ENCODE peak calls at places on chromosomes 2 and 18, in nine cellular contexts. One of them, this sample, is unnamed.

GRCh38 chr2:151043484-151043883 is 218.2 kb downstream of the RBM43 start:
- DNase-seq in cardiac septum: no peak
- DNase-seq in HS-5: peak; percentile 43
- DNase-seq in mesendoderm: no peak
- DNase-seq in activated CD8-positive, alpha-beta memory T cell treated with anti-CD3 and anti-CD28 coated beads, Interleukin-2, amount 10 ng/mL, durations not matched to agents 7 days and 5 days: no peak
- DNase-seq in cardiac fibroblast: no peak
- DNase-seq in nucleus accumbens: no peak
- DNase-seq in pons: no peak
- DNase-seq in GM20000: no peak
- DNase-seq in this sample: no peak

GRCh38 chr2:218169757-218170546 is 3.2 kb upstream of the CXCR1 start:
- DNase-seq in activated CD8-positive, alpha-beta memory T cell treated with anti-CD3 and anti-CD28 coated beads, Interleukin-2, amount 10 ng/mL, durations not matched to agents 7 days and 5 days: no peak
- DNase-seq in cardiac septum: no peak
- DNase-seq in GM20000: no peak
- DNase-seq in mesendoderm: no peak
- DNase-seq in pons: no peak
- DNase-seq in HS-5: peak; percentile 3
- DNase-seq in nucleus accumbens: no peak
- DNase-seq in cardiac fibroblast: no peak
- DNase-seq in this sample: no peak

GRCh38 chr2:112166801-112167499 is 28.8 kb downstream of the FBLN7 start:
- DNase-seq in cardiac septum: no peak
- DNase-seq in HS-5: no peak
- DNase-seq in nucleus accumbens: no peak
- DNase-seq in activated CD8-positive, alpha-beta memory T cell treated with anti-CD3 and anti-CD28 coated beads, Interleukin-2, amount 10 ng/mL, durations not matched to agents 7 days and 5 days: no peak
- DNase-seq in cardiac fibroblast: no peak
- DNase-seq in mesendoderm: no peak
- DNase-seq in pons: no peak
- DNase-seq in GM20000: no peak
- DNase-seq in this sample: no peak

GRCh38 chr2:106575955-106576354 is 88.8 kb downstream of the CD8B2 start:
- DNase-seq in cardiac septum: no peak
- DNase-seq in GM20000: no peak
- DNase-seq in pons: no peak
- DNase-seq in nucleus accumbens: no peak
- DNase-seq in mesendoderm: peak; percentile 96
- DNase-seq in cardiac fibroblast: peak; percentile 85
- DNase-seq in HS-5: no peak
- DNase-seq in activated CD8-positive, alpha-beta memory T cell treated with anti-CD3 and anti-CD28 coated beads, Interleukin-2, amount 10 ng/mL, durations not matched to agents 7 days and 5 days: no peak
- DNase-seq in this sample: peak; percentile 78

GRCh38 chr18:41126541-41127235 is 828.3 kb upstream of the PIK3C3 start:
- DNase-seq in GM20000: no peak
- DNase-seq in cardiac fibroblast: peak; percentile 33
- DNase-seq in nucleus accumbens: no peak
- DNase-seq in pons: no peak
- DNase-seq in cardiac septum: no peak
- DNase-seq in activated CD8-positive, alpha-beta memory T cell treated with anti-CD3 and anti-CD28 coated beads, Interleukin-2, amount 10 ng/mL, durations not matched to agents 7 days and 5 days: no peak
- DNase-seq in mesendoderm: no peak
- DNase-seq in HS-5: peak; percentile 65
- DNase-seq in this sample: no peak

GRCh38 chr2:46163031-46163430 is 134.2 kb upstream of the EPAS1 start:
- DNase-seq in mesendoderm: no peak
- DNase-seq in nucleus accumbens: no peak
- DNase-seq in activated CD8-positive, alpha-beta memory T cell treated with anti-CD3 and anti-CD28 coated beads, Interleukin-2, amount 10 ng/mL, durations not matched to agents 7 days and 5 days: no peak
- DNase-seq in pons: no peak
- DNase-seq in HS-5: no peak
- DNase-seq in GM20000: no peak
- DNase-seq in cardiac septum: no peak
- DNase-seq in cardiac fibroblast: no peak
- DNase-seq in this sample: no peak

GRCh38 chr2:55099878-55100820 is 49.9 kb upstream of the RTN4 start:
- DNase-seq in HS-5: peak; percentile 49
- DNase-seq in mesendoderm: no peak
- DNase-seq in nucleus accumbens: no peak
- DNase-seq in cardiac fibroblast: peak; percentile 81
- DNase-seq in activated CD8-positive, alpha-beta memory T cell treated with anti-CD3 and anti-CD28 coated beads, Interleukin-2, amount 10 ng/mL, durations not matched to agents 7 days and 5 days: no peak
- DNase-seq in cardiac septum: no peak
- DNase-seq in pons: no peak
- DNase-seq in GM20000: no peak
- DNase-seq in this sample: no peak

GRCh38 chr2:240572141-240573031 is 4.1 kb downstream of the RNPEPL1 start:
- DNase-seq in cardiac fibroblast: no peak
- DNase-seq in pons: no peak
- DNase-seq in HS-5: no peak
- DNase-seq in GM20000: no peak
- DNase-seq in activated CD8-positive, alpha-beta memory T cell treated with anti-CD3 and anti-CD28 coated beads, Interleukin-2, amount 10 ng/mL, durations not matched to agents 7 days and 5 days: no peak
- DNase-seq in cardiac septum: peak; percentile 70
- DNase-seq in nucleus accumbens: no peak
- DNase-seq in mesendoderm: no peak
- DNase-seq in this sample: no peak

GRCh38 chr2:218756599-218757377 is 25.2 kb upstream of the CYP27A1 start:
- DNase-seq in nucleus accumbens: no peak
- DNase-seq in cardiac fibroblast: no peak
- DNase-seq in cardiac septum: no peak
- DNase-seq in mesendoderm: peak; percentile 40
- DNase-seq in activated CD8-positive, alpha-beta memory T cell treated with anti-CD3 and anti-CD28 coated beads, Interleukin-2, amount 10 ng/mL, durations not matched to agents 7 days and 5 days: no peak
- DNase-seq in HS-5: no peak
- DNase-seq in pons: no peak
- DNase-seq in GM20000: no peak
- DNase-seq in this sample: no peak

GRCh38 chr2:48406950-48407349 is 123.0 kb upstream of the STON1 start:
- DNase-seq in activated CD8-positive, alpha-beta memory T cell treated with anti-CD3 and anti-CD28 coated beads, Interleukin-2, amount 10 ng/mL, durations not matched to agents 7 days and 5 days: no peak
- DNase-seq in GM20000: no peak
- DNase-seq in nucleus accumbens: no peak
- DNase-seq in cardiac fibroblast: no peak
- DNase-seq in cardiac septum: no peak
- DNase-seq in HS-5: no peak
- DNase-seq in pons: no peak
- DNase-seq in mesendoderm: no peak
- DNase-seq in this sample: no peak

GRCh38 chr2:60354713-60355112 is 198.7 kb downstream of the BCL11A start:
- DNase-seq in pons: no peak
- DNase-seq in HS-5: no peak
- DNase-seq in mesendoderm: no peak
- DNase-seq in cardiac septum: peak; percentile 41
- DNase-seq in GM20000: no peak
- DNase-seq in nucleus accumbens: no peak
- DNase-seq in activated CD8-positive, alpha-beta memory T cell treated with anti-CD3 and anti-CD28 coated beads, Interleukin-2, amount 10 ng/mL, durations not matched to agents 7 days and 5 days: no peak
- DNase-seq in cardiac fibroblast: no peak
- DNase-seq in this sample: no peak

GRCh38 chr2:328761-329160 is 40.9 kb upstream of the ALKAL2 start:
- DNase-seq in cardiac fibroblast: no peak
- DNase-seq in nucleus accumbens: no peak
- DNase-seq in GM20000: no peak
- DNase-seq in activated CD8-positive, alpha-beta memory T cell treated with anti-CD3 and anti-CD28 coated beads, Interleukin-2, amount 10 ng/mL, durations not matched to agents 7 days and 5 days: no peak
- DNase-seq in mesendoderm: peak; percentile 46
- DNase-seq in HS-5: no peak
- DNase-seq in cardiac septum: peak; percentile 71
- DNase-seq in pons: no peak
- DNase-seq in this sample: no peak

GRCh38 chr2:30713698-30714097 is 93.5 kb downstream of the CAPN13 start:
- DNase-seq in pons: no peak
- DNase-seq in mesendoderm: no peak
- DNase-seq in activated CD8-positive, alpha-beta memory T cell treated with anti-CD3 and anti-CD28 coated beads, Interleukin-2, amount 10 ng/mL, durations not matched to agents 7 days and 5 days: peak; percentile 40
- DNase-seq in GM20000: no peak
- DNase-seq in HS-5: no peak
- DNase-seq in cardiac septum: no peak
- DNase-seq in cardiac fibroblast: no peak
- DNase-seq in nucleus accumbens: no peak
- DNase-seq in this sample: no peak

GRCh38 chr2:196336715-196337617 is 165.6 kb upstream of the STK17B start:
- DNase-seq in activated CD8-positive, alpha-beta memory T cell treated with anti-CD3 and anti-CD28 coated beads, Interleukin-2, amount 10 ng/mL, durations not matched to agents 7 days and 5 days: no peak
- DNase-seq in HS-5: no peak
- DNase-seq in mesendoderm: peak; percentile 36
- DNase-seq in pons: peak; percentile 24
- DNase-seq in nucleus accumbens: no peak
- DNase-seq in cardiac septum: no peak
- DNase-seq in GM20000: peak; percentile 25
- DNase-seq in cardiac fibroblast: peak; percentile 68
- DNase-seq in this sample: no peak

GRCh38 chr2:28300921-28301341 is 91.7 kb upstream of the FOSL2 start:
- DNase-seq in nucleus accumbens: no peak
- DNase-seq in cardiac fibroblast: peak; percentile 82
- DNase-seq in mesendoderm: no peak
- DNase-seq in HS-5: no peak
- DNase-seq in activated CD8-positive, alpha-beta memory T cell treated with anti-CD3 and anti-CD28 coated beads, Interleukin-2, amount 10 ng/mL, durations not matched to agents 7 days and 5 days: no peak
- DNase-seq in GM20000: no peak
- DNase-seq in pons: no peak
- DNase-seq in cardiac septum: no peak
- DNase-seq in this sample: no peak

GRCh38 chr2:216490061-216490460 is 8.6 kb upstream of the RPL37A start:
- DNase-seq in activated CD8-positive, alpha-beta memory T cell treated with anti-CD3 and anti-CD28 coated beads, Interleukin-2, amount 10 ng/mL, durations not matched to agents 7 days and 5 days: no peak
- DNase-seq in cardiac septum: no peak
- DNase-seq in nucleus accumbens: no peak
- DNase-seq in pons: no peak
- DNase-seq in cardiac fibroblast: peak; percentile 58
- DNase-seq in HS-5: peak; percentile 69
- DNase-seq in mesendoderm: no peak
- DNase-seq in GM20000: no peak
- DNase-seq in this sample: no peak

GRCh38 chr18:36662000-36662399 is 166.8 kb downstream of the TPGS2 start:
- DNase-seq in HS-5: no peak
- DNase-seq in cardiac septum: no peak
- DNase-seq in cardiac fibroblast: peak; percentile 11
- DNase-seq in pons: no peak
- DNase-seq in GM20000: no peak
- DNase-seq in nucleus accumbens: no peak
- DNase-seq in activated CD8-positive, alpha-beta memory T cell treated with anti-CD3 and anti-CD28 coated beads, Interleukin-2, amount 10 ng/mL, durations not matched to agents 7 days and 5 days: no peak
- DNase-seq in mesendoderm: peak; percentile 72
- DNase-seq in this sample: peak; percentile 52

This sample was measured in H7.